ENCODE peak calls at places on chromosome 22, in six cellular contexts. C is KG1, G is MCF 10A, X is HTR-8/SVneo, P is cardiac fibroblast, O is NCI-H1930. D is an unnamed sample.

GRCh38 chr22:29751139-29751538 is 15.7 kb downstream of the ZMAT5 start:
- DNase-seq in G (no peak), P (peak; percentile 59), O (no peak), C (peak; percentile 17), X (no peak), D (no peak)

GRCh38 chr22:43151251-43152000 is at the start of gene TSPO:
- DNase-seq in C (no peak), X (peak; percentile 72), P (peak; percentile 58), G (peak; percentile 40), O (peak; percentile 11), D (no peak)

GRCh38 chr22:37381489-37381888 is 45.8 kb downstream of the ELFN2 start:
- DNase-seq in C (no peak), G (no peak), X (no peak), O (no peak), P (peak; percentile 21), D (no peak)

GRCh38 chr22:41524283-41524682 is 20.0 kb downstream of the POLR3H start:
- DNase-seq in X (no peak), G (no peak), P (peak; percentile 66), C (no peak), O (no peak), D (no peak)

GRCh38 chr22:20155330-20156041 is 4.6 kb upstream of the CCDC188 start:
- DNase-seq in P (peak; percentile 43), O (peak; percentile 84), X (no peak), G (peak; percentile 47), C (no peak), D (no peak)

GRCh38 chr22:49664371-49664881 is 163.2 kb downstream of the BRD1 start:
- DNase-seq in C (no peak), G (no peak), O (no peak), X (no peak), P (no peak), D (no peak)

GRCh38 chr22:41344189-41344788 is 37.5 kb upstream of the TEF start:
- DNase-seq in O (no peak), G (no peak), P (no peak), X (no peak), C (no peak), D (no peak)

GRCh38 chr22:31850135-31850534 is 94.2 kb upstream of the YWHAH start:
- DNase-seq in P (no peak), X (no peak), G (no peak), O (no peak), C (no peak), D (no peak)

GRCh38 chr22:37486224-37486845 is at the start of gene MFNG:
- DNase-seq in G (peak; percentile 61), X (no peak), P (no peak), O (no peak), C (peak; percentile 67), D (no peak)

GRCh38 chr22:39087881-39088687 is 9.0 kb upstream of the APOBEC3H start:
- DNase-seq in O (no peak), P (no peak), C (no peak), G (no peak), X (no peak), D (no peak)

GRCh38 chr22:39808087-39808486 is 85.5 kb downstream of the ENTHD1 start:
- DNase-seq in G (peak; percentile 61), C (no peak), P (peak; percentile 48), O (no peak), X (peak; percentile 5), D (peak; percentile 20)

GRCh38 chr22:49086181-49086580 is 741.5 kb downstream of the BRD1 start:
- DNase-seq in O (no peak), C (no peak), X (no peak), G (no peak), P (no peak), D (no peak)

GRCh38 chr22:37507731-37508130 is 11.5 kb downstream of the CARD10 start:
- DNase-seq in G (no peak), O (no peak), P (no peak), C (no peak), X (no peak), D (no peak)

GRCh38 chr22:40368016-40368415 is 2.4 kb upstream of the SGSM3 start:
- DNase-seq in P (no peak), G (no peak), C (no peak), X (no peak), O (no peak), D (no peak)

GRCh38 chr22:20857247-20857643 is 1.4 kb downstream of the PI4KA start:
- DNase-seq in G (no peak), C (no peak), P (no peak), O (no peak), X (no peak), D (no peak)

GRCh38 chr22:49044091-49044490 is 783.6 kb downstream of the BRD1 start:
- DNase-seq in O (no peak), X (no peak), C (no peak), P (no peak), G (no peak), D (no peak)

D was measured in iPS DF 19.7.